ENCODE peak calls at places on chromosomes 7 and 10, in four cellular contexts. O, B, I and P are unnamed samples. For H3K4me1, the result is how much of the 10 kb centered on the place peaks cover.

GRCh38 chr10:70475661-70476060 is 2.9 kb upstream of the PALD1 start:
- DNase-seq in O (no peak), B (no peak), I (no peak), P (no peak)

GRCh38 chr7:28301148-28301641 is 111.1 kb upstream of the CREB5 start:
- DNase-seq in B (peak), O (no peak), I (no peak), P (no peak)

GRCh38 chr10:73910401-73910763 is 550 bp upstream of the PLAU start:
- DNase-seq in O (no peak), I (no peak), B (no peak), P (no peak)

GRCh38 chr10:124650820-124651401 is 93.3 kb downstream of the FAM53B start:
- DNase-seq in O (peak), B (no peak), I (peak), P (no peak)

GRCh38 chr7:39678935-39679690 is 55.7 kb downstream of the RALA start:
- DNase-seq in B (no peak), O (no peak), I (no peak), P (no peak)

GRCh38 chr10:105398202-105398601 is 757.1 kb downstream of the SORCS3 start:
- DNase-seq in I (no peak), O (no peak), B (peak), P (no peak)

GRCh38 chr10:29960261-29960660 is 99.1 kb downstream of the JCAD start:
- DNase-seq in B (no peak), O (no peak), I (no peak), P (no peak)

GRCh38 chr7:115478426-115478825 is 552.1 kb downstream of the TFEC start:
- DNase-seq in B (no peak), O (no peak), I (no peak), P (no peak)

GRCh38 chr10:104220515-104220914 is 11.6 kb downstream of the CFAP43 start:
- DNase-seq in O (no peak), I (no peak), B (no peak), P (no peak)

GRCh38 chr10:121692626-121693025 is 94.4 kb upstream of the FGFR2 start:
- DNase-seq in I (no peak), O (no peak), B (no peak), P (no peak)

GRCh38 chr10:47360419-47361040 is 12.4 kb downstream of the RBP3 start:
- DNase-seq in B (no peak), I (no peak), O (no peak), P (no peak)

GRCh38 chr10:105840288-105840770 is 1199.2 kb downstream of the SORCS3 start:
- DNase-seq in B (no peak), O (no peak), I (no peak), P (no peak)

GRCh38 chr10:102040305-102040704 is 15.7 kb downstream of the ARMH3 start:
- DNase-seq in B (no peak), O (no peak), I (no peak), P (no peak)

GRCh38 chr7:73715648-73716317 is 3.7 kb downstream of the STX1A start:
- DNase-seq in B (peak), O (no peak), I (no peak), P (no peak)

DNA sequence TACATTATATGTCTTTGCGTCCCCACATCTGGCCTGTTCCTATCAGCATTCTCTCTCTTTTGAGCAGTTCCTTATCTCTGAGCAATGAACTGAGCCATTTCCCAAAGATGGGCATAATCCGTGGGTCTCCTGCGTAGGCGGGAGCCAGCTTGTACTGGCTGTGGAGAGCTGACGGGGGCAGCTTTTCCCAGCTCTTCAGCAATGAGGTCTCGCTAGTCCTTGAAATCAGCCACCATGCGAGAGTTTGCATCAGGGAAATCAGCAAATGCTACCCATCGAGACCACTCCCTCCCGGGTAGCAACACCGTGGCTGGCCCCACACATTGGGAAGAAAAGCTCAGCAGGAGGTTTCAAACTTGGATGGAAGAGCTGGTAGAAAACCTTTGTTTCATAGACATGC is 51.9 kb upstream of the FAM180A start:
- DNase-seq in I (no peak), B (no peak), O (no peak), P (no peak)
- H3K4me3 ChIP-seq in I (no peak), B (no peak), O (no peak), P (no peak)

GRCh38 chr10:113027230-113027573 is 77.2 kb downstream of the TCF7L2 start:
- DNase-seq in O (no peak), I (no peak), B (no peak), P (no peak)

GRCh38 chr10:113028393-113029054 is 78.5 kb downstream of the TCF7L2 start:
- DNase-seq in I (no peak), O (no peak), B (no peak), P (no peak)

GRCh38 chr10:113026679-113027078 is 76.6 kb downstream of the TCF7L2 start:
- DNase-seq in O (no peak), I (no peak), B (no peak), P (no peak)

GRCh38 chr10:113029055-113029440 is 79.0 kb downstream of the TCF7L2 start:
- DNase-seq in O (no peak), B (no peak), I (no peak), P (no peak)

DNA sequence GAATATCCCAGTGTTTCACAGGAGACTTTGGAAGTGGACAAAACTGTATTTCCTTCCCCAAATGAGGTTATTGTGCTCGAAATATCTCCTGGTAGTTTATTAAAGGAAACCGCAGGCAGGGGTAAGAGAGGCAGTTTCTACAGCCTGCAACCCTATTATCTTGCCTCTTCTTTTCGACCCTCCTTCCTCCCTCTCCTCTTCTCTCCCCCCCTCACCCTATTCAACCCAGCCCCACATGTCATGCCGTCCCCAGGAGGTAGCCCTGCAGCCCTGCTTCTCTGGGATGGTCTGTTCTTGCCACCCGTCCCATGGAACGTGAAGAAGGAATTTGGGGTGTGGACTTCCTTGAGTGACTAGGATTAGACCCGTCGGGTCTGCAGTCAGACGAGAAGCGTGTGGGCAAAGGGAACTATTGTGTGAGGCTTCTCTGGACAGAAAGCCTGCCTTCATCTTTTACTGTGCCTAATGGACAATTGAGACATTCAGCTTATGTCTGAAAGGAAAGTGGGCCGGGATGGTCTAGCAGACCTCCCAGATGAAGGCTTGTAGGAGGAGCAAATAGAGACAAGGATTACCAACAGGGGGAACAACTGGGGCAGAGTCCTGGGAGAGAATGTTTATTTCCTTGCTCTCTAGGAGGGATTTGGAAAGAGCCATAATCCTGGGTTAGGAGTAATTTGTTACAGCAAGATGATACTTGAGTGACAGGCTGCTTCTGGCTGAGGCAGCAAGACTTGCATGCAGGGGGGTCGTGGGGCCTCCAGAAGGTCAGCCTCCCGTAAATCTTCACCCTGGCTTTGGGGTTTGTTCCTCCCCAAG is 77.7 kb downstream of the TCF7L2 start:
- DNase-seq in I (no peak), O (no peak), B (no peak), P (no peak)
- H3K4me1 ChIP-seq in I (under half), O (under half), B (under half), P (under half)

GRCh38 chr7:20200965-20201364 is 16.2 kb downstream of the MACC1 start:
- DNase-seq in O (no peak), I (no peak), B (no peak), P (no peak)
- H3K27ac ChIP-seq in O (no peak), I (no peak), B (no peak), P (no peak)

DNA sequence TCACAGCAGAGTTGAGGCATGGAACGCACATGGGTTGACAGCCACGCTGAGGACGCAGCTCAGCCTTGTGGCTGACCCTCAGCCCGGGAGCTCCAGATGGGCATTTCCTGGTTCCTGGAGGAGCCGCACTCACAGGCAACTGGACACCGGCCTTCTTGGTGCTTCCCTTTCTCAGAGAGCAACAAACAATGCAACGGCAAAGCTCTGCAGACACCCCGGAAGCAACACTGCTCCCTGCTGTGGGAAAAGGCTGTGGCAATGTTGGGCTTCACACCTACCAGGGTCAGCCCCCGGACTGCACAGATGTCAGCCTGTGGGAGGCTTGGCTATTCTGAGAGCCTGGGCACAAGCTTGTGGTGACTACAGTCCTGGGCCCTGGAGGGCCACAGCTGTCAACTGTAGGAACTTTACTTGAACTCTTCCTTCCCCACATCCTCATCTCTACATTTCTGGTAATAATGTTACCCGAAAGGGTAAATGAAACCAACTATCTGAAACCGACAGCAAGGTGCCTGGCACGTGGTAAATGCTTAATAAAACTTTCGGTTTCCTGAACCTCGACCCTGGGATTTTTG is 597.5 kb upstream of the MKI67 start:
- DNase-seq in I (no peak), B (no peak), O (no peak), P (no peak)
- H3K4me3 ChIP-seq in I (no peak), B (no peak), O (no peak), P (no peak)

DNA sequence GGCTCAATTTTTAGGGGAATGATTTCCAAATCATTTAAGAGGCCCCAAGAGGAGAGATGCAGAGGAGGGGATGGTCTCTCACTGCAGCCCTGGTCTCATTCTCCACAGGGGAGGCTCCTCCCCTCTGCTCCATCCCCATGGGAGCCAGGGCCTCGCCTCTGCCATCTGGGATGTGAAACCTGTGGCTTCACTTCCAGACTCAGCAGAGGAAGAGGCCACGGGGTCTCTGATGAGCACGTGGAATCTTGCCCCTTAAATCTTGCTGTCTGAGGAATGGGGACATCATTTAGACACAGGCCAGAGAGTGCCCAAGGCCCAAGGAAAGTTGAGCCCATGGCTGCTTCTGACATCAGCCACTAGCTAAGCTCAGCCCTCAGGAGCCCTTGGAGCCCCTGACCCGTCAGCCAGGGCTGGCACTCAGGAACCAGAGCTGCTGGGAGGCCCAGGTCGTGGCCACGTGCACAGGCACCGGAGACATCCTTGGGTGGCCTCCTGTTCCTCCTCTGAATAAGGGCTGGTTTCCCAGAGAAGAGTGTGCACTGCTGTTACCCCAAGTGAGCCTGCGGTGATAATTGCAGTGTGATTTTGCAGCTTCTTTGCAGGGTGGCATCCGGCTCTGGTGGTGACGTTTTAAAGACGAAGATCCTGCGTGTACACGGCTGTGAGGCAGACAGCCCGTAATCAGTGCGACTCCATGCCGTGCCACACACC is 50.5 kb downstream of the VIPR2 start:
- DNase-seq in B (no peak), O (no peak), I (no peak), P (no peak)
- H3K4me1 ChIP-seq in B (under half), O (under half), I (under half), P (under half)

GRCh38 chr10:92592761-92593552 is at the start of gene KIF11:
- DNase-seq in I (peak), O (peak), B (peak), P (peak)

GRCh38 chr10:92595505-92595904 is 2.6 kb downstream of the KIF11 start:
- DNase-seq in B (no peak), O (no peak), I (no peak), P (no peak)

GRCh38 chr10:92591550-92592140 is 1.3 kb upstream of the KIF11 start:
- DNase-seq in O (peak), I (peak), B (peak), P (peak)

GRCh38 chr10:92593553-92594046 is 670 bp downstream of the KIF11 start:
- DNase-seq in I (no peak), O (no peak), B (no peak), P (no peak)

DNA sequence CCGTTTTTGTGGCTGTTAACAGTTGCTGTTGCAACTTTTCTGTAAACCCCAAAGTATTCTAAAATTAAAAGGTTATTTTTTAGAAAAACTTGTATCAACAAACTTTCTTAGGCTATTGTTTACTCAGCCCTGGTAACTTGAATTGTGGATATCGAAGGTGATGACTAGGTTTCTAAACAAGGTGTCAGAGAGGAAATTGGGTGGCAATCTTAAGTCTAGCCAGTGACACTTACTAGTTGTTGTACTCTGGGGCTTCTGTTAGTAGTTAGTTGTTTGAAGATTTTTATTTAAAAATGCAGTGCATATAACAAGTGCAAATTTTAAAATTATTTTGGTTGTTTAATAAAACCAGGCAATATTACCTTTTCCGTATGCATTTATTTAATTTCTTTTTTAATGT is 1.3 kb downstream of the KIF11 start:
- DNase-seq in B (no peak), I (no peak), O (no peak), P (no peak)
- H3K27ac ChIP-seq in B (no peak), I (no peak), O (peak), P (no peak)

DNA sequence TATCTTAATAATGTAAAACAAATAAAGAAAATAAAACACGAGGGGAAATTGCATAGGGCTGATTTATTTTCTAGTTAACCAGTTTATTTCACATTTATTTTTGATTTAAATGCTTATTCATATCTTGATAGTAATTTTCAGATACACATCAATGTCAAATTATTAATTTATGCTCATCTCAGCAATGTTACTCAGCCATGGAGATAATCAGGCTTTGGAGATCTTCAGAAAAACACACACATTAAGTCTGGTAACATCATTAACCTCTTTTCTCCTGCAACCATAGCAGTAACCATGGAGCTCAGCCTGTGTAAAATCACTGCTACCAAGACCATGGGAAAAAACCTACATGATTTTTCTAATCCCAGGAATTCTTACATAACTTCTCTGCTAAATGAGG is 31.9 kb upstream of the TBX20 start:
- DNase-seq in B (no peak), I (no peak), O (no peak), P (no peak)
- H3K4me3 ChIP-seq in B (no peak), I (no peak), O (no peak), P (no peak)

DNA sequence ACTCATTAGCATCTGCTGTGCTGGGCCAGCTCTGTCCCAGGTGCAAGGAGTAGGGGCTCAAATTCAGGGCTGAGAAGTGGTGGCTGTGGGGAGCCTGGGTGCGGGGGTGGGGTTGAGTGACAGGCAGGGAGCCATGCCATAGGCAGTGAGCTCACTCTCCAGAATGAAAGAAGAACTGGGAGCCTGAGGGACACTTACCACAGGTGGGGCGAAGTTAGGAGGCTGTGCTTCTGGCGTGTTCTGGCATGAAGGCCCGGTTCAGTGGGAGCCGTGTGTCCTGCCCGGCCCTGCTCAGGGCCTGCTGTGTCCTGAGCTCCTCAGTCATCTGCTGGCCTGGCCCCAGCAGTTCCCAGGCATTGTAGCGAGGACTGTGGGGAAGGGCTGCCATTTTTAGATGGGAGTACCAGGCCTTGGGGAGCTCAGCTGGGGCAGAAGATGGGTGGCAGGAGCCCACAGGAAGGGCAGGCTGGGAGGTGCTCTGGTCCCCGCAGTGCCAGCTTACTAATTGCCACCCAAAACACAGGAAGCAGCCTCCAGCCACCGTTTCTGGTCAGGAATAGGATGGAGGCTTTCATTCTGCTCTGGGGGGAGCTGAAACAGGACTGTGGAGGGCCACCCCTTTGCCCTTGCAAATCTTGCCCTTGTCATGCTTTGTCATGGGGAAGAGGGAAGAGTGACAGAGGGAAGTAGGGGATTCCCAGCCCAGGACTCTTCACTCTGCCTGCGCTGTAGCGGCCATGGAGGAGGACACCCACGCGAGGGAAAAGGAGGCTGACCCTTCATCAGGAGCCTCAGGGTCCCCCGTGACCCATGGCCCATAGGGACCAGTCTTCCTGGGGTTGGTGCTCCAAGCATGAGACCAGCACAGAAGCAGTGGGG is 62.2 kb downstream of the MKI67 start:
- DNase-seq in B (no peak), O (no peak), I (no peak), P (peak)
- H3K4me1 ChIP-seq in B (under half), O (half or more), I (half or more), P (under half)